ENCODE peak calls at places on chromosomes 1 and 21, in eight cellular contexts. E, M, R, B, H, F, J and O are unnamed samples.

GRCh38 chr1:216183427-216183826 is 239.8 kb downstream of the USH2A start:
- DNase-seq in E (no peak), M (no peak), R (no peak), B (no peak), H (no peak), F (no peak), J (peak; percentile 20), O (no peak)

GRCh38 chr1:3319874-3320245 is 134.6 kb upstream of the ARHGEF16 start:
- DNase-seq in E (peak; percentile 60), M (peak; percentile 40), R (peak; percentile 66), B (peak; percentile 19), H (peak; percentile 70), F (peak; percentile 52), J (peak; percentile 25), O (no peak)

GRCh38 chr1:29363536-29363935 is 127.2 kb downstream of the PTPRU start:
- DNase-seq in E (no peak), M (no peak), R (no peak), B (no peak), H (no peak), F (no peak), J (no peak), O (no peak)

GRCh38 chr1:181021811-181022434 is 747 bp downstream of the STX6 start:
- DNase-seq in E (peak; percentile 70), M (peak; percentile 46), R (peak; percentile 61), B (peak; percentile 37), H (peak; percentile 85), F (peak; percentile 70), J (peak; percentile 60), O (peak; percentile 51)

GRCh38 chr1:66022904-66023620 is 230.4 kb downstream of the PDE4B start:
- DNase-seq in E (peak; percentile 17), M (no peak), R (no peak), B (no peak), H (peak; percentile 54), F (no peak), J (peak; percentile 16), O (no peak)

GRCh38 chr1:100354971-100355394 is 2.7 kb downstream of the CDC14A start:
- DNase-seq in E (peak; percentile 35), M (no peak), R (no peak), B (peak; percentile 42), H (peak; percentile 80), F (peak; percentile 79), J (peak; percentile 65), O (no peak)

GRCh38 chr1:179080866-179081695 is 789 bp upstream of the TOR3A start:
- DNase-seq in E (peak; percentile 71), M (no peak), R (no peak), B (peak; percentile 57), H (peak; percentile 5), F (no peak), J (no peak), O (no peak)

GRCh38 chr1:201533836-201534235 is 5.1 kb upstream of the NAV1 start:
- DNase-seq in E (no peak), M (no peak), R (no peak), B (no peak), H (peak; percentile 46), F (no peak), J (no peak), O (no peak)

GRCh38 chr21:26798856-26799751 is 46.1 kb downstream of the ADAMTS1 start:
- DNase-seq in E (no peak), M (no peak), R (no peak), B (no peak), H (no peak), F (no peak), J (peak; percentile 18), O (no peak)

GRCh38 chr1:150621497-150622113 is 7.8 kb downstream of the ENSA start:
- DNase-seq in E (peak; percentile 69), M (peak; percentile 62), R (peak; percentile 66), B (peak; percentile 74), H (peak; percentile 63), F (peak; percentile 37), J (peak; percentile 46), O (peak; percentile 42)

GRCh38 chr1:228291906-228292608 is 84.2 kb downstream of the OBSCN start:
- DNase-seq in E (no peak), M (no peak), R (no peak), B (no peak), H (no peak), F (no peak), J (no peak), O (no peak)

GRCh38 chr21:45366931-45367401 is 38.0 kb upstream of the COL18A1 start:
- DNase-seq in E (no peak), M (no peak), R (peak; percentile 79), B (no peak), H (no peak), F (no peak), J (peak; percentile 95), O (no peak)

GRCh38 chr1:244356371-244356770 is 95.3 kb downstream of the ADSS2 start:
- DNase-seq in E (no peak), M (no peak), R (no peak), B (no peak), H (no peak), F (no peak), J (no peak), O (no peak)

GRCh38 chr1:111475706-111476105 is 1.9 kb downstream of the C1orf162 start:
- DNase-seq in E (no peak), M (no peak), R (no peak), B (no peak), H (no peak), F (no peak), J (no peak), O (no peak)
- H3K4me3 ChIP-seq in E (no peak overlapping the region), M (no peak overlapping the region), R (no peak overlapping the region), B (peak overlapping the region; percentile 48), H (no peak overlapping the region), F (no peak overlapping the region), J (no peak overlapping the region), O (peak overlapping the region; percentile 51)

GRCh38 chr1:154575147-154575927 is 7.8 kb downstream of the CHRNB2 start:
- DNase-seq in E (no peak), M (no peak), R (no peak), B (no peak), H (no peak), F (no peak), J (no peak), O (no peak)

GRCh38 chr1:154578058-154578418 is 10.5 kb downstream of the CHRNB2 start:
- DNase-seq in E (no peak), M (no peak), R (no peak), B (no peak), H (no peak), F (no peak), J (no peak), O (no peak)

GRCh38 chr1:154577346-154578057 is 9.9 kb downstream of the CHRNB2 start:
- DNase-seq in E (no peak), M (no peak), R (no peak), B (no peak), H (no peak), F (no peak), J (no peak), O (no peak)

GRCh38 chr1:154574715-154575114 is 7.1 kb downstream of the CHRNB2 start:
- DNase-seq in E (peak; percentile 79), M (no peak), R (no peak), B (no peak), H (peak; percentile 26), F (no peak), J (no peak), O (no peak)

GRCh38 chr1:154575951-154576566 is 8.5 kb downstream of the CHRNB2 start:
- DNase-seq in E (no peak), M (no peak), R (no peak), B (no peak), H (no peak), F (no peak), J (no peak), O (no peak)
- H3K36me3 ChIP-seq in E (peaks cover 8% of the 10 kb centered on the region), M (no peaks in the 10 kb centered on the region), R (peaks cover 30% of the 10 kb centered on the region), B (no peaks in the 10 kb centered on the region), H (no peaks in the 10 kb centered on the region), F (no peaks in the 10 kb centered on the region), J (peaks cover 25% of the 10 kb centered on the region), O (peaks cover 17% of the 10 kb centered on the region)

GRCh38 chr1:9293241-9293511 is 482 bp downstream of the SPSB1 start:
- DNase-seq in E (no peak), M (no peak), R (no peak), B (no peak), H (no peak), F (no peak), J (no peak), O (no peak)

GRCh38 chr1:9295884-9296283 is 3.2 kb downstream of the SPSB1 start:
- DNase-seq in E (no peak), M (no peak), R (no peak), B (no peak), H (no peak), F (no peak), J (no peak), O (no peak)

GRCh38 chr1:9294910-9295636 is 2.4 kb downstream of the SPSB1 start:
- DNase-seq in E (peak; percentile 78), M (peak; percentile 49), R (no peak), B (no peak), H (no peak), F (no peak), J (peak; percentile 71), O (no peak)

GRCh38 chr1:9293512-9294439 is 1.1 kb downstream of the SPSB1 start:
- DNase-seq in E (peak; percentile 22), M (no peak), R (no peak), B (peak; percentile 44), H (no peak), F (no peak), J (peak; percentile 75), O (no peak)

DNA sequence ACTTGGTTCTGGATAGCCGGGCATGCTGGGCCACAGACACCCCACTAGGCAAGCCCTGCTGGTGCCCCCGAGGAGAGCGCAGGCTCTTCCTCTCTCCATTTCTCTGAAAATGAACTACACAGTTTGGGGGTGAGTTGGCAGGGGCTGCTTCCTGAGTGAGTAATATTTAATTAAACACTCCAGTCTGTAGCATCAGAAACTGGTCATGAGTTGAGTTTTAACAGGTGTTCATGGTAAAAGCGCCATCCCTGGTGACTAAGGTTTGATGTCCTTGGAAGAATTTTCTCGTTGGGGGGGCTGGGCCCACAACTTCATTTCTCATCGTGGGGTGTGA is 1.7 kb downstream of the SPSB1 start:
- DNase-seq in E (no peak), M (no peak), R (no peak), B (no peak), H (no peak), F (no peak), J (peak; percentile 93), O (no peak)
- H3K4me3 ChIP-seq in E (peak overlapping the region; percentile 78), M (peak overlapping the region; percentile 86), R (no peak overlapping the region), B (peak overlapping the region; percentile 55), H (no peak overlapping the region), F (peak overlapping the region; percentile 81), J (peak overlapping the region; percentile 99), O (peak overlapping the region; percentile 74)

GRCh38 chr1:153933955-153934354 is 11.2 kb upstream of the GATAD2B start:
- DNase-seq in E (no peak), M (no peak), R (no peak), B (no peak), H (no peak), F (no peak), J (no peak), O (no peak)

GRCh38 chr1:153932071-153932592 is 9.4 kb upstream of the GATAD2B start:
- DNase-seq in E (no peak), M (no peak), R (no peak), B (no peak), H (no peak), F (no peak), J (no peak), O (no peak)

GRCh38 chr1:153933420-153933819 is 10.6 kb upstream of the GATAD2B start:
- DNase-seq in E (no peak), M (no peak), R (no peak), B (no peak), H (no peak), F (no peak), J (no peak), O (no peak)

GRCh38 chr1:153934746-153935145 is 11.8 kb downstream of the DENND4B start:
- DNase-seq in E (no peak), M (no peak), R (no peak), B (no peak), H (no peak), F (no peak), J (no peak), O (no peak)

GRCh38 chr1:153932593-153933131 is 9.9 kb upstream of the GATAD2B start:
- DNase-seq in E (no peak), M (no peak), R (no peak), B (no peak), H (no peak), F (no peak), J (no peak), O (no peak)
- H3K36me3 ChIP-seq in E (no peaks in the 10 kb centered on the region), M (peaks cover 10% of the 10 kb centered on the region), R (peaks cover 76% of the 10 kb centered on the region), B (peaks cover 12% of the 10 kb centered on the region), H (no peaks in the 10 kb centered on the region), F (peaks cover 36% of the 10 kb centered on the region), J (peaks cover 14% of the 10 kb centered on the region), O (peaks cover 78% of the 10 kb centered on the region)